ENCODE peak calls at places on chromosomes 4 and X, in five cellular contexts. Z, V, O, C and D are unnamed samples.

GRCh38 chrX:20362268-20363002 is 95.7 kb upstream of the RPS6KA3 start:
- DNase-seq in Z (no peak), V (peak), O (no peak), C (no peak), D (no peak)

GRCh38 chrX:100975212-100975611 is 5.7 kb downstream of the ARL13A start:
- DNase-seq in Z (no peak), V (peak), O (no peak), C (no peak), D (no peak)

GRCh38 chr4:173247316-173247715 is 78.7 kb downstream of the GALNT7 start:
- DNase-seq in Z (no peak), V (no peak), O (no peak), C (peak), D (no peak)

GRCh38 chr4:169604131-169604900 is 8.1 kb downstream of the NEK1 start:
- DNase-seq in Z (no peak), V (peak), O (no peak), C (no peak), D (no peak)

GRCh38 chr4:1880332-1880731 is 9.1 kb downstream of the NSD2 start:
- DNase-seq in Z (no peak), V (no peak), O (no peak), C (no peak), D (no peak)

GRCh38 chrX:150363561-150364346 is 637 bp downstream of the MAMLD1 start:
- DNase-seq in Z (no peak), V (no peak), O (no peak), C (peak), D (no peak)

GRCh38 chr4:102342404-102343074 is 2.7 kb downstream of the SLC39A8 start:
- DNase-seq in Z (no peak), V (no peak), O (no peak), C (no peak), D (no peak)

GRCh38 chr4:81486502-81486901 is 14.8 kb upstream of the RASGEF1B start:
- DNase-seq in Z (no peak), V (no peak), O (no peak), C (no peak), D (no peak)

GRCh38 chrX:38112566-38112965 is 106.2 kb downstream of the SYTL5 start:
- DNase-seq in Z (no peak), V (no peak), O (no peak), C (no peak), D (no peak)

GRCh38 chr4:122100508-122100907 is 51.6 kb upstream of the BLTP1 start:
- DNase-seq in Z (no peak), V (no peak), O (no peak), C (no peak), D (no peak)

GRCh38 chr4:185792384-185793146 is 19.4 kb downstream of the SORBS2 start:
- DNase-seq in Z (no peak), V (peak), O (peak), C (no peak), D (peak)

GRCh38 chr4:36243355-36244256 is 708 bp downstream of the ARAP2 start:
- DNase-seq in Z (no peak), V (peak), O (no peak), C (no peak), D (peak)

GRCh38 chr4:105061136-105061696 is 85.5 kb upstream of the TET2 start:
- DNase-seq in Z (no peak), V (peak), O (no peak), C (no peak), D (no peak)

GRCh38 chrX:19987856-19988255 is 3.0 kb downstream of the BCLAF3 start:
- DNase-seq in Z (no peak), V (no peak), O (no peak), C (no peak), D (no peak)